ENCODE peak calls at places on chromosomes 1 and 21, in nine cellular contexts. P is ovary; A is OCI-LY7; O is SJSA1; M is tibial artery; C is naive thymus-derived CD4-positive, alpha-beta T cell; H is IMR-90; T is adipocyte; R is fibroblast of lung. U is an unnamed sample.

GRCh38 chr1:183200451-183200850 is 14.4 kb downstream of the LAMC2 start:
- DNase-seq in P (no peak), A (no peak), O (no peak), M (no peak), C (no peak), H (no peak), T (no peak), R (no peak), U (no peak)

GRCh38 chr1:183282101-183282855 is 96.2 kb downstream of the LAMC2 start:
- DNase-seq in P (no peak), A (no peak), O (no peak), M (no peak), C (no peak), H (no peak), T (no peak), R (no peak), U (no peak)

GRCh38 chr1:232600430-232601258 is 29.3 kb downstream of the SIPA1L2 start:
- DNase-seq in P (no peak), A (peak; percentile 49), O (peak; percentile 79), M (no peak), C (no peak), H (peak; percentile 58), T (peak; percentile 4), R (peak; percentile 28), U (no peak)

GRCh38 chr1:20840731-20841130 is 53.6 kb upstream of the HP1BP3 start:
- DNase-seq in P (no peak), A (no peak), O (no peak), M (no peak), C (no peak), H (no peak), T (no peak), R (no peak), U (no peak)

GRCh38 chr1:90012305-90012704 is 17.4 kb downstream of the ZNF326 start:
- DNase-seq in P (no peak), A (no peak), O (no peak), M (no peak), C (no peak), H (no peak), T (peak; percentile 34), R (peak; percentile 27), U (no peak)

GRCh38 chr1:115467790-115468189 is 129.7 kb upstream of the NGF start:
- DNase-seq in P (no peak), A (no peak), O (no peak), M (no peak), C (no peak), H (no peak), T (no peak), R (no peak), U (no peak)

GRCh38 chr1:8171751-8172464 is 145.8 kb upstream of the ERRFI1 start:
- DNase-seq in P (no peak), A (no peak), O (no peak), M (no peak), C (no peak), H (peak; percentile 64), T (no peak), R (no peak), U (no peak)

GRCh38 chr1:80064524-80064923 is 1058.0 kb upstream of the ADGRL4 start:
- DNase-seq in P (no peak), A (no peak), O (no peak), M (no peak), C (no peak), H (peak; percentile 47), T (no peak), R (no peak), U (no peak)

GRCh38 chr1:150863765-150864164 is 12.6 kb downstream of the ARNT start:
- DNase-seq in P (no peak), A (no peak), O (no peak), M (no peak), C (no peak), H (no peak), T (no peak), R (no peak), U (no peak)

GRCh38 chr1:3530086-3530930 is 75.8 kb downstream of the ARHGEF16 start:
- DNase-seq in P (no peak), A (no peak), O (no peak), M (no peak), C (no peak), H (no peak), T (no peak), R (no peak), U (no peak)

DNA sequence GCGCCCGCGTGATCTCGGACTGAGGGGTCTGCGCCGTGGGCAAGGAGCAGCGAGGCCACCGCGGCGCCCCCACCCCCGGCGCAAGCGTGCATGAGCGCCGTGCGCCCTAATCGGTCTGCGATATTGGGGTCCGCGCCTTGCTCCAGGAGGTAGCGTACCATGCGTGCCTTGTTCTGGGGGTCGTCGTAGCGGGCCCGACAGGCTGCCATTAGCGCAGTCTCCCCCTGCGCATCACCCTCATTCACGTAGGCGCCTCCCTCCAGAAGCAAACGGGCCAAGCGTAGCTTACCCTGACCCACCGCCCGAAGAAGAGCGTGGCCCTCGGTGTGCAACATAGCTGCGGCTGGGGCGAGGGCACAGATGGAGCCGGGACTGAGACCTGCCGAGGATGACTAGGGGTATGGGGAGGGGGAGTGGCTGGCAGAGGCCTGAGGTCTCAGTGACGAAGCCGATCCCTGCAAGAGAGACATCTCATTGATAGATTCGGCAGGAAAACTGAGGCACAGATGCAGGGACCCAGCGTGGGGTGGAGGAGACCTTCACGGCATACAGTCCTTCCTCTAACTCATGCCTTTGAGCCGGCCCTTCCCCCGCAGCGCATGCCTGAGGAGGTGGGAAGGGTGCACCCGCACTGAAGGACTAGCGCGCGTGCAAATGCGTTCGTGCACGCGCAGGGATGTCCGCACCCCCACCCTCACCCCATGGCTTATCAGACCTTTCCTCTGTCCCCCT is 2.8 kb downstream of the ANKRD34A start:
- DNase-seq in P (peak; percentile 74), A (no peak), O (no peak), M (peak; percentile 53), C (peak; percentile 57), H (no peak), T (peak; percentile 58), R (no peak), U (peak; percentile 50)
- H3K4me1 ChIP-seq in P (peaks cover 1% of the 10 kb centered on the region), A (peaks cover 69% of the 10 kb centered on the region), O (peaks cover 54% of the 10 kb centered on the region), M (peaks cover 40% of the 10 kb centered on the region), C (peaks cover 44% of the 10 kb centered on the region), H (peaks cover 28% of the 10 kb centered on the region), T (peaks cover 51% of the 10 kb centered on the region), R (peaks cover 31% of the 10 kb centered on the region), U (peaks cover 14% of the 10 kb centered on the region)

DNA sequence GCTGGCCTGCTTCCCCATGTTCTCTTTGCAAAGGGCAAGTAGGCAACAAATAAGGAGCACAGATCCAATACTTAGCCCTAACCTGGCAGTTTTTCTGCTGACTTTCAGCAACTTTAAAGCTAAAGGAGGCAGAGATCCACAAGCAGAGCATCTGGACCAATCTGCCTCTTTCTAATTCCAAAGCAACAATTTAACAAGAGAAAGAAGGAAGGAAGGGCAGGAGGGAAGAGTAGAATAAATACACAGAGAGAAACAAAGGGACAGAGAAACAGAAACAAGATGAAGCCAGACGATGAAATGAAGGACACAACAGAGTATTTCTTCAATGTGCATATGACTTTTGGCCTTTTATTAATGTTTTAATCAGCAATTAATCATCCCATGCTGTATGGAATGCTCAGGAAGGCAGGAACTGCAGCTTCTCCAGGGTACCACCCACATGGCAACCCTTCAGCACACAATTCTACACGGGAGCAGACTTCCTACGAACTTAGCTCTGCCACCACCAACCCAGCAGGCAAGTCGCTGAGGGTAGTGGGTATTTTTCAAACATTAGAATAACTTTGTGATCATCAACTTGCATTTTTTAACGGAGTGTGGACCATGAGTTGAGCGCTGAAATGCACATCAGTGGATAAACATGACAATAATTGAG is 15.3 kb downstream of the CLCC1 start:
- DNase-seq in P (no peak), A (no peak), O (no peak), M (no peak), C (no peak), H (no peak), T (no peak), R (peak; percentile 15), U (no peak)
- H3K4me3 ChIP-seq in P (no peak overlapping the region), A (no peak overlapping the region), O (no peak overlapping the region), M (no peak overlapping the region), C (no peak overlapping the region), H (no peak overlapping the region), T (peak overlapping the region; percentile 43), R (no peak overlapping the region), U (no peak overlapping the region)

DNA sequence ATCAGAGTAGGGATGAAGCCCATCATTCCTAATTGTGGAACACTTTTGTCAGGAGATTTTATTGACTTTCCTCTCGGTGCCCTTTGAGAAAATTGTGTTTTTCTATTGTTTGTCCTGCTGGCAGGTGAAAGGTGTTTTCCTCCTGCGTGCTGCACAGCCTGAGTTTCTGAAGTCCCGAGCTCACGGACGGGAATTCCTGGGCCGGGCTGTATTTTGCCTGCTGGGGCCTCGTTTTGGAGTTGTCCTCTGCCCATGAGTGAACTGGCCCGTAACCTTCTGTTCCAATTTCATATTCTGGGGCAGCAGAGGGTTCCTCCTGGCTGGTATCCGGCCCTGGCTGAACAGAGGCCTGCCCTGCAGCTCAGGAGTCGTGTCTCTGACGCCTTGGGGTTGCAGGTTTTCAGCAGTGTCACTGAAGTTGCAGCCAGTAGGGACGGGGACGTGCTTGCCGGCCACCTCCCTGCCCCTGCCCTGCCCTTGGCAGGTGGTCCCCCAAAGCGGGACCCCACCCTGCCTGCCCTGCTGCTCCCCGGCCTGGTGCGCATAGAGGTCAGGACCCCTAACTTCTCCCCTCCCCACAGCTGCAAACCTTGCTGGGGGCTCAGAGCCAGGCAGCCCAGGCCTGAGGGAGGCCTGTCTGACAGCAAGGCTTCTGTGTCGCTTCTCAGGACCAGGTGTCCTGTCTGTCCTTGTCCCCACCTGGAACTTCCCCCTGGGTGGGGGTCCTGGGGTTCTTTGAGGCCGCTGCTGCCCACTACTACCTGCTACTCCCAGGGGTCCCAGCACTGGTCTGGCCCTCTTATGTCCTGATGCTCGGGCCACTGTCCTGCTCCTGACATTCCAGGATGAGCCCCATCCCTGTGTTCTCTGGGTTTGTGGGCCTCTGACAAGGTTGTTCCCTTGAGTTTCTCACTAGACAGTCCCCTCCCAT is 49.0 kb downstream of the SLX9 start:
- DNase-seq in P (peak; percentile 19), A (no peak), O (no peak), M (no peak), C (no peak), H (no peak), T (no peak), R (no peak), U (peak; percentile 9)
- H3K4me1 ChIP-seq in P (peaks cover 19% of the 10 kb centered on the region), A (no peaks in the 10 kb centered on the region), O (peaks cover 24% of the 10 kb centered on the region), M (peaks cover 42% of the 10 kb centered on the region), C (no peaks in the 10 kb centered on the region), H (peaks cover 25% of the 10 kb centered on the region), T (peaks cover under 1% of the 10 kb centered on the region), R (peaks cover 16% of the 10 kb centered on the region), U (peaks cover 14% of the 10 kb centered on the region)

GRCh38 chr1:217526636-217527035 is 104.3 kb downstream of the GPATCH2 start:
- DNase-seq in P (no peak), A (no peak), O (no peak), M (no peak), C (no peak), H (no peak), T (no peak), R (no peak), U (no peak)

GRCh38 chr1:217527151-217527550 is 103.7 kb downstream of the GPATCH2 start:
- DNase-seq in P (no peak), A (no peak), O (no peak), M (no peak), C (no peak), H (no peak), T (no peak), R (no peak), U (no peak)

GRCh38 chr1:217528271-217528670 is 102.6 kb downstream of the GPATCH2 start:
- DNase-seq in P (no peak), A (no peak), O (no peak), M (no peak), C (no peak), H (peak; percentile 77), T (peak; percentile 42), R (peak; percentile 9), U (no peak)

GRCh38 chr1:217524787-217525520 is 105.9 kb downstream of the GPATCH2 start:
- DNase-seq in P (no peak), A (no peak), O (peak; percentile 30), M (no peak), C (no peak), H (peak; percentile 74), T (peak; percentile 48), R (peak; percentile 71), U (no peak)

GRCh38 chr1:217525773-217526490 is 105.0 kb downstream of the GPATCH2 start:
- DNase-seq in P (no peak), A (no peak), O (peak; percentile 16), M (no peak), C (no peak), H (peak; percentile 34), T (peak; percentile 62), R (peak; percentile 49), U (no peak)
- H3K4me3 ChIP-seq in P (no peak overlapping the region), A (no peak overlapping the region), O (no peak overlapping the region), M (no peak overlapping the region), C (no peak overlapping the region), H (no peak overlapping the region), T (peak overlapping the region; percentile 67), R (no peak overlapping the region), U (no peak overlapping the region)